ENCODE peak calls at places on chromosome 19, in nine cellular contexts. P is activated CD8-positive, alpha-beta memory T cell treated with anti-CD3 and anti-CD28 coated beads for 1 hour; Q is HFFc6; D is HTR-8/SVneo; F is upper lobe of right lung; B is neural crest cell; I is EL; L is heart right ventricle; R is RPMI8226. G is an unnamed sample.

GRCh38 chr19:46413262-46414031 is at the start of gene CCDC8:
- DNase-seq in R (no peak), L (peak; percentile 91), I (peak; percentile 93), D (peak; percentile 83), Q (peak; percentile 64), P (no peak), F (peak; percentile 88), B (peak; percentile 78), G (no peak)

GRCh38 chr19:13234518-13234917 is 84.3 kb downstream of the IER2 start:
- DNase-seq in D (peak; percentile 32), F (peak; percentile 77), Q (peak; percentile 3), L (peak; percentile 18), I (peak; percentile 60), R (peak; percentile 71), P (peak; percentile 33), B (peak; percentile 58), G (no peak)

GRCh38 chr19:40659116-40659515 is 31.3 kb downstream of the NUMBL start:
- DNase-seq in Q (no peak), F (no peak), R (no peak), B (no peak), D (no peak), I (no peak), P (no peak), L (no peak), G (no peak)

GRCh38 chr19:42024622-42025111 is 30.6 kb upstream of the ATP1A3 start:
- DNase-seq in R (no peak), L (peak; percentile 76), P (no peak), F (no peak), I (peak; percentile 83), D (peak; percentile 73), B (no peak), Q (peak; percentile 67), G (no peak)

GRCh38 chr19:889662-890295 is 3.2 kb downstream of the MED16 start:
- DNase-seq in I (no peak), P (no peak), F (no peak), R (no peak), D (no peak), L (no peak), Q (no peak), B (no peak), G (no peak)

GRCh38 chr19:30369833-30370232 is 2.4 kb upstream of the ZNF536 start:
- DNase-seq in I (no peak), Q (no peak), R (no peak), D (no peak), L (no peak), P (no peak), F (no peak), B (no peak), G (no peak)

GRCh38 chr19:980133-980998 is 3.8 kb upstream of the WDR18 start:
- DNase-seq in L (no peak), P (no peak), R (no peak), D (no peak), F (no peak), I (peak; percentile 34), B (peak; percentile 80), Q (no peak), G (no peak)

GRCh38 chr19:31350693-31351211 is 1.5 kb upstream of the TSHZ3 start:
- DNase-seq in P (no peak), B (peak; percentile 41), F (peak; percentile 81), D (peak; percentile 46), I (peak; percentile 50), R (no peak), Q (peak; percentile 36), L (peak; percentile 65), G (no peak)

GRCh38 chr19:41997121-41997850 is 3.3 kb upstream of the ATP1A3 start:
- DNase-seq in D (peak; percentile 75), R (peak; percentile 52), L (peak; percentile 38), I (peak; percentile 40), F (no peak), B (peak; percentile 61), Q (peak; percentile 10), P (peak; percentile 26), G (no peak)

GRCh38 chr19:1131718-1132552 is 28.1 kb downstream of the GPX4 start:
- DNase-seq in I (peak; percentile 89), B (peak; percentile 42), L (peak; percentile 88), D (peak; percentile 59), R (peak; percentile 85), P (peak; percentile 73), Q (peak; percentile 89), F (peak; percentile 94), G (peak; percentile 82)

GRCh38 chr19:39518975-39519374 is 4.0 kb downstream of the SELENOV start:
- DNase-seq in B (no peak), I (no peak), F (no peak), D (no peak), Q (no peak), L (no peak), P (no peak), R (no peak), G (no peak)

GRCh38 chr19:17524651-17525050 is 13.2 kb downstream of the PGLS start:
- DNase-seq in F (no peak), P (no peak), I (no peak), D (no peak), Q (no peak), R (no peak), L (no peak), B (no peak), G (no peak)

G was measured in pulmonary artery endothelial cell.